ENCODE peak calls at places on chromosomes 11 and 22, in five cellular contexts. F, W, S, J and Y are unnamed samples.

GRCh38 chr22:40922484-40923303 is 28.5 kb upstream of the RBX1 start:
- DNase-seq in F (peak), W (peak), S (peak), J (peak), Y (peak)

GRCh38 chr22:42074153-42074750 is at the start of gene PHETA2:
- DNase-seq in F (peak), W (peak), S (peak), J (peak), Y (no peak)

GRCh38 chr22:27597703-27598444 is 203.7 kb downstream of the MN1 start:
- DNase-seq in F (peak), W (no peak), S (peak), J (no peak), Y (no peak)

GRCh38 chr11:120040136-120040840 is 97.6 kb downstream of the TRIM29 start:
- DNase-seq in F (no peak), W (no peak), S (no peak), J (no peak), Y (no peak)

GRCh38 chr11:72591785-72592490 is 82.3 kb downstream of the PDE2A start:
- DNase-seq in F (no peak), W (no peak), S (no peak), J (no peak), Y (no peak)

GRCh38 chr11:57438345-57439280 is 11.7 kb upstream of the SLC43A3 start:
- DNase-seq in F (no peak), W (no peak), S (no peak), J (no peak), Y (no peak)

GRCh38 chr11:5624489-5625278 is at the start of gene TRIM34:
- DNase-seq in F (peak), W (peak), S (peak), J (peak), Y (no peak)

GRCh38 chr11:26896716-26897115 is 97.2 kb upstream of the FIBIN start:
- DNase-seq in F (peak), W (no peak), S (no peak), J (no peak), Y (no peak)

GRCh38 chr11:121540627-121541026 is 87.9 kb upstream of the SORL1-AS1 start:
- DNase-seq in F (no peak), W (no peak), S (no peak), J (no peak), Y (no peak)

GRCh38 chr22:42909363-42910058 is 52.4 kb upstream of the ARFGAP3 start:
- DNase-seq in F (no peak), W (no peak), S (no peak), J (no peak), Y (no peak)

GRCh38 chr22:24805790-24806662 is at the start of gene SGSM1:
- DNase-seq in F (peak), W (peak), S (peak), J (peak), Y (no peak)

GRCh38 chr11:102430158-102430836 is 22.3 kb downstream of the TMEM123 start:
- DNase-seq in F (peak), W (no peak), S (peak), J (no peak), Y (no peak)

GRCh38 chr11:6607190-6607635 is 3.6 kb downstream of the ILK start:
- DNase-seq in F (no peak), W (no peak), S (no peak), J (no peak), Y (no peak)

GRCh38 chr11:48020092-48020755 is 39.9 kb downstream of the PTPRJ start:
- DNase-seq in F (no peak), W (no peak), S (no peak), J (no peak), Y (no peak)

GRCh38 chr11:14148653-14149273 is 186.2 kb downstream of the SPON1 start:
- DNase-seq in F (peak), W (peak), S (peak), J (peak), Y (peak)

GRCh38 chr11:27294654-27295053 is 68.4 kb downstream of the CCDC34 start:
- DNase-seq in F (no peak), W (peak), S (no peak), J (no peak), Y (no peak)

GRCh38 chr11:27004103-27004502 is 10.2 kb downstream of the FIBIN start:
- DNase-seq in F (no peak), W (no peak), S (no peak), J (no peak), Y (no peak)

GRCh38 chr11:130673698-130674097 is 225.3 kb downstream of the ADAMTS15 start:
- DNase-seq in F (peak), W (no peak), S (no peak), J (no peak), Y (no peak)

GRCh38 chr11:75238595-75239245 is 1.9 kb upstream of the TPBGL start:
- DNase-seq in F (no peak), W (no peak), S (no peak), J (no peak), Y (no peak)

GRCh38 chr11:108727665-108728064 is 62.8 kb downstream of the DDX10 start:
- DNase-seq in F (no peak), W (no peak), S (no peak), J (no peak), Y (no peak)

GRCh38 chr22:42933783-42934144 is 76.7 kb upstream of the ARFGAP3 start:
- DNase-seq in F (peak), W (no peak), S (peak), J (no peak), Y (no peak)

GRCh38 chr11:116930177-116930576 is 92.8 kb upstream of the APOA1 start:
- DNase-seq in F (peak), W (no peak), S (peak), J (peak), Y (no peak)

GRCh38 chr11:65776710-65777141 is 4.0 kb downstream of the AP5B1 start:
- DNase-seq in F (no peak), W (no peak), S (no peak), J (no peak), Y (no peak)

GRCh38 chr22:50739279-50739691 is 1.3 kb downstream of the ACR start:
- DNase-seq in F (no peak), W (no peak), S (no peak), J (no peak), Y (no peak)

GRCh38 chr11:61293869-61294716 is 1.0 kb downstream of the VWCE start:
- DNase-seq in F (peak), W (peak), S (peak), J (peak), Y (no peak)

GRCh38 chr11:57213282-57214086 is 23.6 kb downstream of the APLNR start:
- DNase-seq in F (no peak), W (peak), S (peak), J (peak), Y (no peak)

GRCh38 chr11:134024420-134025085 is 44.3 kb upstream of the JAM3 start:
- DNase-seq in F (peak), W (no peak), S (no peak), J (no peak), Y (no peak)

GRCh38 chr11:17313349-17314231 is 37.1 kb downstream of the NUCB2 start:
- DNase-seq in F (peak), W (no peak), S (peak), J (no peak), Y (no peak)

GRCh38 chr22:47380692-47381091 is 618.2 kb downstream of the TBC1D22A start:
- DNase-seq in F (no peak), W (no peak), S (no peak), J (no peak), Y (no peak)

GRCh38 chr22:45318168-45318557 is 8.4 kb downstream of the FAM118A start:
- DNase-seq in F (peak), W (peak), S (peak), J (peak), Y (peak)

GRCh38 chr11:57239348-57239747 is 2.3 kb upstream of the APLNR start:
- DNase-seq in F (no peak), W (no peak), S (no peak), J (no peak), Y (no peak)

GRCh38 chr22:26417406-26417805 is 11.7 kb upstream of the ASPHD2 start:
- DNase-seq in F (no peak), W (no peak), S (no peak), J (no peak), Y (no peak)

GRCh38 chr22:19289475-19290161 is 1.9 kb downstream of the CLTCL1 start:
- DNase-seq in F (peak), W (no peak), S (peak), J (no peak), Y (no peak)

GRCh38 chr22:38114484-38115398 is 4.3 kb upstream of the BAIAP2L2 start:
- DNase-seq in F (peak), W (peak), S (peak), J (peak), Y (peak)

GRCh38 chr11:69101100-69101791 is 52.5 kb downstream of the TPCN2 start:
- DNase-seq in F (peak), W (peak), S (peak), J (peak), Y (peak)

DNA sequence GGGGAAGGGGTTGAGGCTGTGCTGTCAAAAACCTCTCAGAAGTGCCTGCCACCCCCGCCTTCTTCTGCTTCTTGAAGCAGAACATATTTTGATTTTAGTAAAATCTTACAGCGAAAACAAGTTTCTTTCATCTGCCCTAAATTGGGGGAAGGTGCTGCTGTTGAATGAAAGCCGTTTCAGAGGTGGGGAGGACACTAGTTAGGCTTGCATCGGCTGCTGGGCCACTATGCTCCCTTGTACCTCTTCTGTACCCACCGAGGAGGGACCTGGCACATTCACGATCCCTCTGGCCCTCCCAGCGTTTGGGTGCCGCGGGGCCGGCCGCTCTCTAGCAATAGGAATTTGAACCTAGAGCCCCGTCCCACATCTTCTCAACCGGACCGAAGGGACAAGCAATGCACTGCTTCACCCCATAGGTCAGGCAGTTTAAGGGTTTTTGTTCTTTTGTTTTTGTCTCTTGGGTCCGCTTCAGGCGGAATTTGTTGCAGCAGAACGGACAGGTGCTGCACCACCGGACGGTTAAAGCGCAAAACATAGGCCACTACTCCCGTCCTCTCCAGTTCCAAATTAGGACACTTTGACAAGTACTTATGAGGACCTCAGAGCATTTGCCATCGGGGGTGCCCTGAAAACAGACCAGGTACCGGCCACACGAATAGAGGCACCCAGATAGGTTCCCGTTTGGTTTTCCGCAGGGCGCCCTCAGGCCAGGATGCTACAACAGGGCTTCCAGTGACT is 5.6 kb downstream of the SLC6A5 start:
- DNase-seq in F (no peak), W (no peak), S (no peak), J (no peak), Y (no peak)
- TF ChIP-seq EZH2 in F (no peak), W (no peak), S (peak), J (no peak), Y (no peak)

GRCh38 chr11:85682330-85683305 is 3.4 kb downstream of the CCDC89 start:
- DNase-seq in F (peak), W (no peak), S (peak), J (no peak), Y (no peak)
- H3K4me3 ChIP-seq in F (peak), W (no peak), S (peak), J (no peak), Y (peak)

DNA sequence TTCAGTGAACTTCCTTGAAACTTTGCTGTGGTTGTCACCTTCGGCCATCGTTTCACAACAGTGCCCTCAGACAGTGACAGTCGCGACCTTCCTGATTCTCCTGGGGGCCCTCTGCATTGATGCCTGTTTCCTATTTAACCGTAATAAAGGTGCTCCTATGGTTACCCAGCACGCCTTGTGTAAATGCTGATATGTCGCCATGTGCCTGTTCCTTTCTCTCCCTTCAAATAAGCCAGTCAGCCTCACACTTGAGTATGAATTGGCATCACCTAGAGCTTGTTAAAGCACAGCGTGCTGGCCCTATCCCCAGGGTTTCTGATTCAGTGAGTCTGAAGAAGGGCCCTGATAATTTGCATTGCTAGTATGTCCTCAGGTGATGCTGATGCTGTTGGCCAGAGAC is 104.8 kb downstream of the MICAL2 start:
- DNase-seq in F (no peak), W (peak), S (no peak), J (peak), Y (no peak)
- H3K27ac ChIP-seq in F (peak), W (no peak), S (no peak), J (no peak), Y (no peak)

GRCh38 chr22:32202539-32203180 is 2.2 kb downstream of the RFPL2 start:
- DNase-seq in F (peak), W (peak), S (peak), J (peak), Y (no peak)
- TF ChIP-seq EZH2 in F (no peak), W (peak), S (no peak), J (peak), Y (no peak)

GRCh38 chr22:20963201-20964052 is 3.6 kb upstream of the AIFM3 start:
- DNase-seq in F (no peak), W (no peak), S (no peak), J (no peak), Y (no peak)

GRCh38 chr22:20965104-20965887 is 1.8 kb upstream of the AIFM3 start:
- DNase-seq in F (no peak), W (peak), S (no peak), J (no peak), Y (no peak)

GRCh38 chr22:20964799-20965103 is 2.3 kb upstream of the AIFM3 start:
- DNase-seq in F (no peak), W (no peak), S (no peak), J (no peak), Y (no peak)

GRCh38 chr22:20962491-20962945 is 4.5 kb upstream of the AIFM3 start:
- DNase-seq in F (no peak), W (no peak), S (no peak), J (no peak), Y (no peak)

DNA sequence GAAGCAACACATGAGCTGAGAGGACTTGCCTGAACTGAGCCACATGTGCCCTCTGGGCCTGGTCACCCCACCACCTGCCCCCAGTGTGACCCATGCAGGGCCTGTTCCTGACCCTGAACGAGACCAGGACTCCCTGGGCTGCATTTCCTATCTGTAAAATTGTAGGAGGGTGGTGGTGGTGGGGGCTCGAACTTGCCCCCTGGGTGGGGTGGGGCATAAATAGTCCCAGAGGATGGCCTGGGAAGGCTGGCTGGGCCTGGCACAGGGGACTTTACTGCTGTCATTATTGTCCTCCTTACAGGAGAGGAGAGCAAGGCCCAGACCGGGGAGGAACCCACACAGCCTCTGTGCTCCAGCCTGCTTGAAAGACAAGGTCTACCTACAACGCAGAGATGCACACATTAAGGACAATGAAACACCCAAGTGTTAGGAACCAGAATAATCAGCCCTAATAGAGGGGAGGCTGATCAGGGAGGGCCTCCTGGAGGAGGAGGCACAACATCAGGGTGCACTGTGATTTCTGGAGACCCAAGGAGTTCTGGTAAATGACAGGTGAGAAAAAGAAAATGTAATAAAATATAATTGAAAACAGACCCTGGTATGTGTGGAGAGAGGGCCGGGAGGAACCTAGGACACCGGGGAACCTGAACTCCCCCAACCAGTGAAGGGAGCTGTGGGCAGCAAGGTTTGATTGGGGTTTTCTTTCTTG is 2.8 kb upstream of the AIFM3 start:
- DNase-seq in F (no peak), W (no peak), S (no peak), J (no peak), Y (no peak)
- H3K4me3 ChIP-seq in F (peak), W (peak), S (peak), J (peak), Y (no peak)

DNA sequence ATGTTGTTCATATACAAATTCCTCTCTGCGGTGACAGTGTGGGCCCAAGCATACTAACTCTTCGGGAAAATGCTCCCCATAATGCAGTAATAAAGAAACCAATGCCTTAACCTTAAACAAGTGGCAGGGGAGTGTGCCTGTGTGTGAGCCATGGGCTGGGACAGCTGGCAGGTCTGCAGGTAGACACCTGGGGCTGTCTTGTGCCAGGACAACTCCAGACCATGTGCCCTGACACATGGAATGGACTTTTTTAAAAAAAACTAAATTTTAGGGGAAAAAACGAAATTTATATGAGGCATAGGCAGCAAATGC is 70.9 kb downstream of the ETS1 start:
- DNase-seq in F (no peak), W (no peak), S (no peak), J (no peak), Y (no peak)
- H3K27ac ChIP-seq in F (peak), W (no peak), S (peak), J (no peak), Y (no peak)

GRCh38 chr11:92969634-92970347 is at the start of gene MTNR1B:
- DNase-seq in F (no peak), W (peak), S (no peak), J (peak), Y (no peak)
- TF ChIP-seq EZH2 in F (no peak), W (peak), S (peak), J (peak), Y (no peak)

GRCh38 chr11:123064268-123064657 is 2.3 kb upstream of the HSPA8 start:
- DNase-seq in F (no peak), W (no peak), S (no peak), J (no peak), Y (no peak)
- H3K4me3 ChIP-seq in F (peak), W (peak), S (peak), J (peak), Y (peak)